ENCODE peak calls at places on chromosomes 5 and 9, in seven cellular contexts. D is IMR-90, V is HCT116, Q is heart left ventricle, G is body of pancreas, Y is adrenal gland, R is endothelial cell of umbilical vein. K is an unnamed sample.

GRCh38 chr5:159947708-159948358 is 31.6 kb downstream of the ADRA1B start:
- DNase-seq in D (peak), Q (no peak), V (no peak), R (no peak), Y (no peak), G (no peak), K (no peak)

GRCh38 chr5:107074991-107075390 is 595.7 kb downstream of the EFNA5 start:
- DNase-seq in D (no peak), G (no peak), V (no peak), Q (no peak), Y (no peak), R (no peak), K (no peak)

GRCh38 chr9:91033802-91034201 is 232.2 kb downstream of the SYK start:
- DNase-seq in R (no peak), Y (no peak), V (peak), D (no peak), G (peak), Q (no peak), K (no peak)

GRCh38 chr5:124280044-124280443 is 466.4 kb downstream of the ZNF608 start:
- DNase-seq in V (no peak), Q (no peak), D (no peak), Y (no peak), R (no peak), G (no peak), K (no peak)

GRCh38 chr5:122649080-122649479 is 125.8 kb upstream of the SNX2 start:
- DNase-seq in Y (no peak), Q (no peak), G (no peak), D (no peak), V (no peak), R (no peak), K (no peak)

GRCh38 chr5:111968459-111968858 is 211.5 kb upstream of the NREP start:
- DNase-seq in D (peak), Q (no peak), V (no peak), Y (no peak), R (no peak), G (no peak), K (no peak)

GRCh38 chr5:52915176-52915875 is 73.8 kb upstream of the ITGA2 start:
- DNase-seq in Y (peak), G (peak), R (peak), Q (peak), V (peak), D (peak), K (peak)

GRCh38 chr5:159337291-159337974 is 7.1 kb upstream of the IL12B start:
- DNase-seq in V (no peak), R (no peak), Q (no peak), Y (no peak), D (peak), G (no peak), K (no peak)

GRCh38 chr9:118751077-118751847 is 618.0 kb downstream of the BRINP1 start:
- DNase-seq in Q (no peak), D (no peak), R (no peak), G (no peak), V (no peak), Y (no peak), K (no peak)

GRCh38 chr5:127561254-127561653 is 43.8 kb downstream of the PRRC1 start:
- DNase-seq in G (no peak), Q (no peak), R (no peak), Y (no peak), D (peak), V (no peak), K (no peak)

GRCh38 chr9:101999441-101999840 is 261.0 kb upstream of the GRIN3A start:
- DNase-seq in R (no peak), D (no peak), Q (no peak), Y (no peak), V (no peak), G (no peak), K (no peak)

GRCh38 chr5:108093186-108093585 is 288.7 kb downstream of the FBXL17 start:
- DNase-seq in D (peak), Y (no peak), R (peak), Q (no peak), G (no peak), V (peak), K (no peak)

GRCh38 chr9:115997923-115998322 is 155.7 kb upstream of the PAPPA start:
- DNase-seq in V (no peak), G (no peak), D (peak), R (no peak), Q (no peak), Y (no peak), K (no peak)

GRCh38 chr5:149636861-149637246 is 55.6 kb downstream of the ARHGEF37 start:
- DNase-seq in Y (peak), R (peak), D (peak), Q (no peak), G (peak), V (peak), K (no peak)

GRCh38 chr9:7094052-7094451 is 336.3 kb downstream of the KDM4C start:
- DNase-seq in V (no peak), Q (no peak), Y (no peak), G (no peak), R (peak), D (peak), K (no peak)

GRCh38 chr9:33142531-33142930 is 24.6 kb downstream of the B4GALT1 start:
- DNase-seq in Y (no peak), Q (no peak), R (no peak), G (no peak), V (no peak), D (no peak), K (no peak)

GRCh38 chr5:166710275-166710674 is 1581.2 kb upstream of the WWC1 start:
- DNase-seq in R (no peak), D (no peak), V (no peak), G (no peak), Q (no peak), Y (no peak), K (no peak)

GRCh38 chr9:133874061-133874638 is 118.0 kb downstream of the VAV2 start:
- DNase-seq in G (no peak), V (peak), R (no peak), D (peak), Y (peak), Q (no peak), K (no peak)

GRCh38 chr9:14068690-14069089 is 245.3 kb downstream of the NFIB start:
- DNase-seq in G (no peak), V (no peak), D (no peak), Q (no peak), R (no peak), Y (no peak), K (no peak)

GRCh38 chr5:20972419-20972925 is 984.5 kb upstream of the CDH18 start:
- DNase-seq in V (no peak), Y (no peak), Q (peak), D (peak), R (peak), G (no peak), K (no peak)

GRCh38 chr5:67648201-67648671 is 451.6 kb upstream of the CD180 start:
- DNase-seq in Q (peak), V (no peak), D (no peak), R (peak), G (peak), Y (peak), K (peak)

GRCh38 chr5:78547731-78548189 is 100.8 kb downstream of the LHFPL2 start:
- DNase-seq in V (no peak), Y (no peak), Q (peak), R (no peak), D (peak), G (peak), K (peak)

GRCh38 chr5:110441035-110441434 is 285.4 kb downstream of the TMEM232 start:
- DNase-seq in D (peak), Y (no peak), G (no peak), R (no peak), V (peak), Q (no peak), K (no peak)

GRCh38 chr9:27638716-27639115 is 65.4 kb upstream of the C9orf72 start:
- DNase-seq in V (no peak), R (no peak), Y (no peak), G (no peak), Q (no peak), D (no peak), K (no peak)

GRCh38 chr9:16612627-16613026 is 257.8 kb downstream of the BNC2 start:
- DNase-seq in G (no peak), Q (no peak), Y (no peak), R (peak), D (peak), V (no peak), K (no peak)

GRCh38 chr9:86406366-86406765 is 52.2 kb upstream of the TUT7 start:
- DNase-seq in G (no peak), Q (no peak), D (peak), R (no peak), Y (no peak), V (no peak), K (no peak)

GRCh38 chr5:144205141-144205551 is 34.5 kb downstream of the KCTD16 start:
- DNase-seq in Y (no peak), G (peak), D (peak), R (peak), Q (peak), V (no peak), K (no peak)

GRCh38 chr9:123922911-123923310 is 7.0 kb downstream of the DENND1A start:
- DNase-seq in G (no peak), Q (no peak), Y (no peak), V (no peak), R (peak), D (no peak), K (no peak)

GRCh38 chr5:178331491-178331981 is 98.9 kb upstream of the PHYKPL start:
- DNase-seq in V (no peak), G (peak), Y (no peak), D (no peak), Q (peak), R (no peak), K (peak)

GRCh38 chr5:149439899-149440655 is 61.0 kb upstream of the IL17B start:
- DNase-seq in Y (no peak), R (peak), G (no peak), V (peak), D (peak), Q (no peak), K (no peak)

GRCh38 chr9:126491256-126491879 is 122.4 kb upstream of the LMX1B start:
- DNase-seq in V (no peak), Q (no peak), R (peak), Y (peak), G (peak), D (peak), K (peak)

DNA sequence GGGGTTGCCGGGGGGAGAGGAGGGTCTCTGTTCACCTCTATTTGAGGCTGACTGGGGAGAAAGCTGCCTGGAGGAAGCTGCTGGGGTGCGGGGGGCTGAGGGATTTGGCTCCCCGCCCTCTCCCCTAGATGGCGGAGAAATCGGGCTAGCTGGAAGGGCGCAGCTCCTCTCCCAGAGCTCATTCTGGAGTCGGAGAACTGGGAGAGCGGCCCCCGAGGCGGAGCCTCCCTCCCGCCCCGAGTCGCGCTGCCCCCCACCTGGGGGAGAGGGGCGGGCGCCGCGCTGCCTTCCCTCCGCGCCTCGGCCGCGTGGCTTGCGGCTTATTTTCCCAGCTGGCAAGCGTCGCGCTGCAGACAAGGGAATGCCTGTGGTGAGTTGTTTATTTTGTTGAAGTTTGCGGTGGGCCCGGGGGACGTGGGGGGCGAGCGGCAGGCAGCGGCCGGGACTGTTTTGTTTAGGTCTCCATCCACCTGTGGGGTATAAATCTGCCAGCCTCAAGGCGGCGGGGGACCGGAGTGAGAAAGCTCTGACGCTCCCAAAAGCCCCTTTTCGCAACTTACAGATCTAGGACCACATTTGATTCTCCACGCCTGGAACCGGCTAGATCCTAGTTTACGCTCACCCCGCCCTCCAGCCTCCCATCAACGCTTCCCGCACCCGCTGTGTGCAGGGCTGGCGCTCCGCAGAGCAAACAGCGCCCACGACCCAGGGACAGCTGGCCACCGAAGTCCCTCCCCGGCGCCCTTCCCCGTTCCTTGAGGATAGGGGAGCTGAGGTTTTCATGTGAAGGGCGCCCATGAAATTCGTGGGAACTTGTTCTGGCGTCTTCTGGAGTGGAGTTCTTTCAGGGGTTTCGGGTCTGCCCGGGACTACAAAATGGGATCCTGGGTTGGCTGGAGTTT is 4.0 kb upstream of the RGMB start:
- DNase-seq in G (peak), V (no peak), Q (peak), Y (peak), D (peak), R (peak), K (no peak)
- TF ChIP-seq CTCF in G (no peak), V (no peak), Q (peak), Y (peak), D (peak), R (no peak), K (peak)

DNA sequence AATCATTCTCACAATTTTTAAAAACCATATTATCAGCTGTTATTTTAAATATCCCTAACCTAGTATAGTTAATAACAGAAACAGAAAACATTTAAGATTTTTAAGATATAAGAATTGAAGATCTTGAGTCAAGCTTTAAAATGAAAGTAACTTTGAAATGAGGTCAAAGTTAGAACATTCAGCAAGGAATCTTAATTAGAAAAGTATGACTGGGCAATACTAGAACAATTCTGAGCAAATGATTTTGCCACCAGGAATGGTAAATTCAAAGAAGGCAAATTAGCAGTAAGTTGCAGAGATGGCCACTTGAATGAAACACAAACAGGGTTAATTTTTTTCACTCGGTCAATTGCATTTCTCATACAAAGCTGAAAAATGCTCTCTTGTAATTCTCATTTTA is 117.9 kb downstream of the NXNL2 start:
- DNase-seq in Y (no peak), D (no peak), G (no peak), Q (no peak), V (no peak), R (no peak), K (no peak)
- H3K27ac ChIP-seq in Y (no peak), D (peak), G (no peak), Q (no peak), V (no peak), R (no peak), K (peak)

GRCh38 chr5:150641006-150641570 is 628 bp downstream of the SYNPO start:
- DNase-seq in G (no peak), Q (peak), Y (peak), V (no peak), D (peak), R (peak), K (peak)

GRCh38 chr5:150639751-150640150 is 709 bp upstream of the SYNPO start:
- DNase-seq in G (no peak), Q (peak), Y (peak), R (peak), V (no peak), D (no peak), K (no peak)

GRCh38 chr5:150639317-150639738 is 1.1 kb upstream of the SYNPO start:
- DNase-seq in V (no peak), Y (no peak), R (peak), G (no peak), D (no peak), Q (no peak), K (no peak)

GRCh38 chr5:150641826-150642566 is 1.5 kb downstream of the SYNPO start:
- DNase-seq in G (no peak), R (no peak), Q (no peak), V (no peak), Y (no peak), D (no peak), K (no peak)

DNA sequence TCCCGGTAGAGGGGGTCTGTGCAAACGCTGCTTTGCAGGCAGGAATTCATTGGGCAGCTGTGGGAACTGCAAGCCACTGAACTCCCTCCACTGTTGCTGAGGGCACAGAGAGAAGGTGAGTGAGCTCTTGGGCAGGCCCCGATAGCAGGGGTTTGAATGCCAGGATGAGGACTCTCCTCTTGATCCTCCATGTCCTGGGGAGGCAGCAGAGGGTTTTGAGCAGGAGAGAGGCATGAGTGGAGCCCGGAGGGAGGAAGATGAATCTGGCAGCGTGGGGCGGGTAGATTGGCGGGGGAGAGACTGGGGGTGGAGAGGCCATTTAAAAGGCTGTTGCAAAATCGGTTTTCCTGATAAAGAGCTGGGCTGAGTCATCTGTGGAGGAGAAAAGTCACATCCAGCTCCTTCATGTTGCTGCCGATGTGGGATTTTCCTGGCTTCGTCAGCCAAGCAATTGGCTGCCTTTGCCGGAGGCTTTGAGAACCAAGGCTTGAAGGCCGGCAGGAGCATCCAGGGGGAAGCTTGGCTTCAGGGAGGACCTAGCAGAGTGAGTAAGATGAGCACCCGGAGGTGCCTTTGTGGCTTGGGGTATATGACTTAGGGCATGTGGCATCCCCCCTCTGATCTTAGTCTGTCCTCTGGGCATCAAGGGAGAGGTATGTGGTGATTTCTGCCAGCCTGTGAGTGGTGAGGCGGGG is at the start of gene SYNPO:
- DNase-seq in G (no peak), Q (peak), V (no peak), R (peak), D (peak), Y (peak), K (peak)
- TF ChIP-seq POLR2A in G (no peak), Q (no peak), V (no peak), R (peak), D (peak), Y (peak), K (no peak)

GRCh38 chr9:110114888-110115259 is 93.1 kb downstream of the C9orf152 start:
- DNase-seq in G (no peak), Q (peak), V (no peak), R (peak), D (peak), Y (no peak), K (no peak)
- TF ChIP-seq CTCF in G (no peak), Q (no peak), V (no peak), R (no peak), D (no peak), Y (no peak), K (no peak)

GRCh38 chr9:87515086-87515485 is 17.4 kb downstream of the DAPK1 start:
- DNase-seq in G (no peak), V (no peak), Y (no peak), R (no peak), Q (no peak), D (no peak), K (no peak)

GRCh38 chr9:87516931-87517300 is 19.2 kb downstream of the DAPK1 start:
- DNase-seq in Y (no peak), V (no peak), G (no peak), D (no peak), Q (no peak), R (no peak), K (no peak)

GRCh38 chr9:87515588-87516221 is 18.0 kb downstream of the DAPK1 start:
- DNase-seq in V (no peak), R (no peak), Q (no peak), Y (no peak), G (no peak), D (no peak), K (no peak)

GRCh38 chr9:87517732-87518131 is 20.1 kb downstream of the DAPK1 start:
- DNase-seq in D (no peak), R (no peak), Y (no peak), Q (no peak), V (no peak), G (no peak), K (no peak)

DNA sequence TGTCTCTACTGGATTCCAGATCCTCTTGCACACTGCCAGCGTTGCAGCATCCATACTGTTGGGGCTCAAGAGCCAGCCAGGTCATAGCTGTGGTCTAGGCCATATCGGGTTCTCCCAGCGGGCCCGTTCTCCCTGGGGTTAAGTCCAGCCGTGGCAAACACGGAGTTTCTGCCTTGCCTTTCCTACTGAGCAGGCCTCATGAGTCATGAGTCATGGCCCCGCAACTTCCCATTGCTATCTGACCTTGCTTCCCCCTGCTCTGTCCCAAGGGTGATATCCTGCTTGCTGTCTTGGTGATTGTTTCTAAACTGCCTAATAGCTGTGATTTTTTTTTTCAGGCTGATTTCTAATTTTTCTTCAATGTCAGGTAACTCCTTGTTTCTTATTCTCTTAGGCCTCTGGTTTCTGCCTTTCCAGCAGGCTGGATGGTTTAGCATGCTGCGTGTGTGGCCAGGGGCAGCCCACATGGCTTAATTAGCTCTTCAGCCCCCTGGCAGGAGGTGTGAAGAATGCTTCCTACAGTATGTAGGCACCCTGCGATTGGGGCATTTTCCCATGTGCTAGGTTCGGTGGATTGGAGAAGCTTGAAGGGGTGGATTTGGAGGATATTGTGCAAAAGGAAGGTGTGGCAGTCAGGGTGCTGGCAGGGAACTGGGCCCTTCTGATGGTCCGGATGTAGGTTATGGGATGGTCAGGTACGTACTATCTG is 18.7 kb downstream of the DAPK1 start:
- DNase-seq in V (no peak), Y (peak), G (no peak), D (no peak), R (peak), Q (peak), K (peak)
- H3K27ac ChIP-seq in V (no peak), Y (no peak), G (no peak), D (no peak), R (peak), Q (no peak), K (peak)